ENCODE peak calls at places on chromosomes 7 and 10, in six cellular contexts. X is PC-9, G is HEK293T, W is BJ, V is cardiac muscle cell, R is psoas muscle. U is an unnamed sample.

GRCh38 chr7:157462840-157463239 is 126.0 kb downstream of the DNAJB6 start:
- DNase-seq in X (no peak), G (no peak), W (no peak), V (no peak), R (no peak), U (no peak)

GRCh38 chr10:18308600-18308999 is 168.4 kb downstream of the CACNB2 start:
- DNase-seq in X (no peak), G (no peak), W (no peak), V (no peak), R (no peak), U (peak)

GRCh38 chr7:40717242-40717641 is 582.4 kb downstream of the SUGCT start:
- DNase-seq in X (peak), G (peak), W (no peak), V (peak), R (peak), U (peak)

GRCh38 chr7:5302577-5302976 is 19.8 kb downstream of the SLC29A4 start:
- DNase-seq in X (no peak), G (no peak), W (no peak), V (no peak), R (no peak), U (no peak)

GRCh38 chr10:110163841-110164240 is 43.6 kb upstream of the MXI1 start:
- DNase-seq in X (no peak), G (no peak), W (no peak), V (no peak), R (no peak), U (no peak)

GRCh38 chr7:17302575-17303142 is 4.2 kb downstream of the AHR start:
- DNase-seq in X (no peak), G (no peak), W (no peak), V (peak), R (no peak), U (peak)

GRCh38 chr7:116632349-116632748 is 39.6 kb upstream of the MET start:
- DNase-seq in X (no peak), G (no peak), W (no peak), V (no peak), R (no peak), U (no peak)

GRCh38 chr7:47103498-47104205 is 478.3 kb downstream of the TNS3 start:
- DNase-seq in X (no peak), G (no peak), W (no peak), V (no peak), R (no peak), U (no peak)

GRCh38 chr10:47319798-47320197 is 2.5 kb upstream of the GDF2 start:
- DNase-seq in X (no peak), G (no peak), W (no peak), V (no peak), R (peak), U (no peak)

GRCh38 chr7:34373940-34374339 is 284.1 kb upstream of the NPSR1 start:
- DNase-seq in X (no peak), G (no peak), W (peak), V (no peak), R (no peak), U (no peak)

GRCh38 chr10:34815174-34816066 is at the start of gene PARD3:
- DNase-seq in X (peak), G (peak), W (no peak), V (peak), R (peak), U (no peak)